ENCODE peak calls at places on chromosomes 1 and 21, in four cellular contexts. S is HepG2, K is GM12878, L is K562. F is an unnamed sample.

GRCh38 chr1:116504308-116505156 is 66.3 kb downstream of the CD58 start:
- DNase-seq in S (no peak), K (peak), L (peak), F (no peak)

GRCh38 chr1:15698201-15698600 is 14.1 kb downstream of the PLEKHM2 start:
- DNase-seq in S (no peak), K (no peak), L (no peak), F (no peak)

GRCh38 chr21:25465263-25465662 is 142.0 kb downstream of the MRPL39 start:
- DNase-seq in S (no peak), K (no peak), L (no peak), F (no peak)

GRCh38 chr1:155272466-155273133 is 704 bp downstream of the CLK2 start:
- DNase-seq in S (peak), K (no peak), L (no peak), F (no peak)

GRCh38 chr1:190475394-190476250 is 2.0 kb downstream of the BRINP3 start:
- DNase-seq in S (no peak), K (no peak), L (no peak), F (peak)

GRCh38 chr21:44391345-44392091 is 38.1 kb downstream of the TRPM2 start:
- DNase-seq in S (no peak), K (no peak), L (no peak), F (no peak)

GRCh38 chr1:184910005-184910404 is 64.3 kb downstream of the NIBAN1 start:
- DNase-seq in S (no peak), K (no peak), L (no peak), F (no peak)

GRCh38 chr1:242139437-242139836 is 140.5 kb upstream of the MAP1LC3C start:
- DNase-seq in S (no peak), K (peak), L (no peak), F (no peak)

GRCh38 chr1:29236743-29236992 is 346 bp downstream of the PTPRU start:
- DNase-seq in S (no peak), K (no peak), L (no peak), F (no peak)

GRCh38 chr21:16193758-16194606 is 464.2 kb downstream of the USP25 start:
- DNase-seq in S (no peak), K (no peak), L (no peak), F (peak)

GRCh38 chr1:216562383-216562782 is 139.1 kb upstream of the USH2A start:
- DNase-seq in S (no peak), K (no peak), L (no peak), F (peak)

GRCh38 chr1:188669715-188670114 is 1807.9 kb downstream of the BRINP3 start:
- DNase-seq in S (no peak), K (no peak), L (no peak), F (no peak)

GRCh38 chr1:27523666-27524020 is 33.7 kb upstream of the WASF2 start:
- DNase-seq in S (no peak), K (no peak), L (no peak), F (no peak)

GRCh38 chr21:40404319-40404906 is 442.5 kb downstream of the DSCAM start:
- DNase-seq in S (no peak), K (no peak), L (no peak), F (no peak)

GRCh38 chr21:43333301-43334062 is 93.4 kb downstream of the SIK1 start:
- DNase-seq in S (peak), K (no peak), L (no peak), F (peak)

GRCh38 chr1:174191255-174191906 is 32.1 kb downstream of the RABGAP1L start:
- DNase-seq in S (no peak), K (no peak), L (no peak), F (no peak)

GRCh38 chr1:215529111-215529510 is 38.0 kb upstream of the KCTD3 start:
- DNase-seq in S (no peak), K (no peak), L (no peak), F (no peak)

GRCh38 chr1:182739545-182739944 is 50.0 kb upstream of the NPL start:
- DNase-seq in S (peak), K (no peak), L (peak), F (peak)

GRCh38 chr1:179828554-179829110 is 49.0 kb downstream of the TOR1AIP2 start:
- DNase-seq in S (no peak), K (no peak), L (no peak), F (no peak)

GRCh38 chr1:81670286-81670685 is 130.4 kb upstream of the ADGRL2 start:
- DNase-seq in S (no peak), K (no peak), L (no peak), F (no peak)

GRCh38 chr1:12511516-12512468 is 106.2 kb downstream of the DHRS3 start:
- DNase-seq in S (no peak), K (no peak), L (no peak), F (no peak)

GRCh38 chr1:30905403-30905802 is 3.2 kb downstream of the SDC3 start:
- DNase-seq in S (no peak), K (no peak), L (no peak), F (no peak)

GRCh38 chr1:206514821-206515387 is 7.6 kb downstream of the RASSF5 start:
- DNase-seq in S (no peak), K (no peak), L (no peak), F (no peak)

GRCh38 chr1:166511754-166512153 is 327.5 kb upstream of the POGK start:
- DNase-seq in S (no peak), K (no peak), L (no peak), F (no peak)

GRCh38 chr1:204190212-204191211 is 5.8 kb downstream of the KISS1 start:
- DNase-seq in S (peak), K (no peak), L (peak), F (peak)

DNA sequence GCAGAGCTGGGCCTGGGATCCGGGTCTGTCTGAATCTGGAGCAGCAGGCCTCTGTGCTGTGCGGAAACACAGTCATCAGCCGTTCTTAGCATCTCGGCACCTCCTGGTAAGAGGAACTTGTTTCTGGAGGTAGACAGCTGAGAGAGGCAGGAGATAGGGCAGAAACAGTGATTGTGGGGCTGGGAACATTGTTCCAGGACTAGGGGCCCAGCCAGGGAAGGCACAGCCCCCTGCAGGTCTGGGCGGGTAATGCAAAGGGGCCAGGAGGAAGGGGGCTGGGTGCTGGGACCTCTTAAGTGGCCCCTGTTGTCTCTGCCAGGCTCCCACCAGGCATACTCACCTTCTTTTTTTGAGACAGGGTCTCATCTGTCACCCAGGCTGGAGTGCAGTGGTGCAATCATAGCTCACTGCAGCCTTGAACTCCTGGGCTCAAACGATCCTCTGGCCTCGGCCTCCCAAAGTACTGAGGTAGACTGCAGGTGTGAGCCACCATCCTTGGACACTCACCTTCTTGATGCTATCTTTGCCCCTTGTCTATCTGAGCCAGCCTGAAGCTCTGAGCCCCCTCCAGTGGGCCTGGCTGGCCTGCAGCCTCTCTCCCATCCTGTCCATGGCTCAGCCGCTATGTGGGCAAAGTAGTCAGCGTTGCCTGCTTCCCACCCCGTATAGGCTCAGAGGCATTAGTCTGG is 134.3 kb upstream of the ZBTB40 start:
- DNase-seq in S (no peak), K (no peak), L (peak), F (peak)
- TF ChIP-seq CBFB in S (no peak), K (no peak), L (no peak), F (no peak)

DNA sequence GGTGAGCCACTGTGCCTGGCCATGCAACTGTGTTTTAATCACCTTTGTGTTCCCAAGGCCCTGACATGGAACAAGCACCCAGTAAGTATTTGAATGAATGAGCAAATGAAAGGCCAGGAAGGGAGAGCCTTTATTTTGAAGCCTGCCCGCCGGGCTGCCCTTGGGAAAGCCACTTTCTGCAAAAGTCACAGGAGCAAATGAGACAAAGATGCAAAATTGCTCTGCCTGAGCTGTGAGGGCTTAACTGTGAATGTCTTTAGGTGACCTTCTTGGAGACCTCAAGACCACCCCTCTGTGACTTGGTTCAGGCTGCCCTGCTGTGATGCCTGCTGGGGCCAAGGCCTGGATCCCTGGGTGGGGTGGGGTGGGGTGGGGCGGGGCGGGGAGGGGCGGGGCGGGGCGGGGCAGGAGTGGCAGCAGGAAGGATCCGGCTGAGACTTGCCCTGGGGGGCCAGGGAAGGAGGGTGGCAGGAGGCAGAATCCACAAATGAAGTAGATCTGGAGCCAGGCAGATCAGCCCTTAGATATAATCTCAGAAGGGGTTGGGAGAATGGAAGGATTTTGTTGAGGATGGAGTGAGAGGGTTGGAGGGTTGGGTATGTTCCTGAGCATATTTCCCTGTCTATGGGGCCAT is 54.0 kb downstream of the RUNX3 start:
- DNase-seq in S (no peak), K (no peak), L (no peak), F (no peak)
- TF ChIP-seq CBFB in S (no peak), K (no peak), L (no peak), F (no peak)

DNA sequence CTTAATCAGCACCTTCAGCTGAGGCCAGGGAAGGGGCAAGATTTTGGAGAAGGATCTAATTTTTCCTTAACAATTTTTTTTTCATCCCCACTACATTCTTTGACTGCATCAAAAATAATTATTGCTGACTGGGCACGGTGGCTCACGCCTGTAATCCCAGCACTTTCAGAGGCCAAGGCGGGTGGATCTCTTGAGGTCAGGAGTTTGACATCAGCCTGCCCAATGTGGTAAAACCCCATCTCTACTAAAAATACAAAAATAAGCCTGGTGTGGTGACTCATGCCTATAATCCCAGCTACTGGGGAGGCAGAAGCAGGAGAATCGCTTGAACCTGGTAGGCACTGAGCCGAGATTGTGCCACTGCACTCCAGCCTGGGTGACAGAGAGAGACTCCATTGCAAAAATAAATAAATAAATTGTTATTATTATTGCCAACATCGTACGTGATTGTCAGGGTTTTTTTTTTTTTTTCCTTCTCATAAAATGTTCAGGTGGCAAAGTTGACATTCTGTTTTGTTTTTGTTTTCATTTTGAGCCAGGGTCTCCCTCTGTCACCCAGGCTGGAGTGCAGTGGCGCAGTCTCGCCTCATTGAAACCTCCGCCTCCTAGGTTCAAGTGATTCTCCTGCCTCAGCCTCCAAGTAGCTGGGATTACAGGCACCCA is 37.3 kb upstream of the MORC3 start:
- DNase-seq in S (no peak), K (no peak), L (no peak), F (no peak)
- TF ChIP-seq CBFB in S (no peak), K (no peak), L (no peak), F (no peak)

DNA sequence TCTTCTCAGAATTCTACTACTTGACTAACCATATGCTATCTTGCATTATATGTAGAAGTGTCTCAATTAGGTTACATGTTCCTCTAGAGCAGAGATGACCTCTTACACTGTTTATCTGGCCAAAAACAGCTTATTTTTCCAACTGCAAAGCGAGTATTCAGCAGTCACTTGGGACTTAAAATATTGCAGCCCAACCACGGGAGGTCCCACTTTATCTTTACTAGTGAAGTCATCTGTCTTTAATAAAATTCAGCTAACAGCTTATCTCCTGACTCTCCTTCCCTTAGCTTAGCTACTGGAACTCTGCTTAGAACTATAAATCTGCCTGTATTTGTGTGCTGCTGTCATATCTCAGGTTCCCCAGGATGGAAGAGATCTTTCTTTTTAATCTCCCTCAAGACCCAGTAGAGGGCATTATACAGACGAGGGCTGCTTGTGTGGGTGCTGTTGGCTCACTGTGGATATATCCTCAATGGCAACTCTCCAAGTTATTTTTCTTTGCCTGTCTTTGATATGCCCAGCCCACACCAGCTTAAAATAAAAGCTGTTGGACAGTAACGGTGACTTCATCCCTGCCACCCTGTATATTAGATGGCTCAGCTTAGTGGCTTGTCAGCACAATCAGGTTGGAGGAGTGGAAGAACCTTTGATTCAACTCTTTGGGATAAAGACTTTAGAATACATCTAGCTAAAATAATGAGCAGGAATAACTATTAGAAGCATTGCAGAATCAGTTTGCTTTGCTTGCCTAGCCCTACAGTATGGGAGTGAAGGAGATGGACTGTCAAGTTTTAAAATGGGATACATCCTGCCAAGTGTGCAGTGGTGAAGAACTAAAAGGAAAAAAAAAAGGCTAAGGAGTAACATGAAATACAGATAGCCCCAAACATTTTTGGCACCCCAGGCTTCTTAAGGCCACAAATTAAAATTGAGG is 9.6 kb downstream of the ENSA start:
- DNase-seq in S (no peak), K (no peak), L (no peak), F (no peak)
- TF ChIP-seq CBFB in S (no peak), K (no peak), L (no peak), F (no peak)

GRCh38 chr1:77830946-77831345 is 51.5 kb downstream of the MIGA1 start:
- DNase-seq in S (no peak), K (no peak), L (no peak), F (no peak)
- TF ChIP-seq CBFB in S (no peak), K (no peak), L (no peak), F (no peak)

DNA sequence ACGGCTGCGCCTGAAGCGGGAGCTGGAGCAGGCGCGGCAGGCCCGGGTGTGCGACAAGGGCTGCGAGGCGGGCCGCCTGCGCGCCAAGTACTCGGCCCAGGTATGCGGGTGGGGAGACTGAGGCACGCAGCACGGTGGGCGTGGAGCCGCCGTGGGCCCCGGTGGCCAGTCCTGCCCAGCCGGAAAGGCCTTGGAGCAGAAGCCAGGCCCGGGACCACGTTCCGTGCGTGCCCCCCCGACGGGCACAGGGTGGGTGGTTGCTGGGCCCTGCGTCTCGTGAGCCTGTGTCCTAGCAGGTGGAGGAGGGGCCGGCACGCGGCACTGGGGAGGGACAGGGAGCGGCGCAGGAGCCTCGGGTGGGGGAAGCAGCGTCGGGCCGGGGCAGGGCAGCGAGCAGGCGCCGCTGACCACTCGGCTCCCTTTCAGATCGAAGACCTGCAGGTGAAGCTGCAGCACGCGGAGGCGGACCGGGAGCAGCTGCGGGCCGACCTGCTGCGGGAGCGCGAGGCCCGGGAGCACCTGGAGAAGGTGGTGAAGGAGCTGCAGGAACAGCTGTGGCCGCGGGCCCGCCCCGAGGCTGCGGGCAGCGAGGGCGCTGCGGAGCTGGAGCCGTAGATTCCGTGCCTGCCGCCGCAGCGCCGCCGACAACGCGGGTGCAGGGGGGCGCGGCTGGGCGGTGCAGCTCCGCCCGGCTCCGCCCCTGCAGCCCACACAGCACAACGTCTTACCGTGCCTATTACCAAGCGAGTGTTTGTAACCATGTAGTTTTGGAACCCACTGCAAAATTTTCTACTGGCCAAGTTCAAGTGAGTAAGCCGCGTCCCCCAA is 78.2 kb downstream of the SKI start:
- DNase-seq in S (no peak), K (no peak), L (no peak), F (peak)
- TF ChIP-seq CBFB in S (no peak), K (no peak), L (no peak), F (no peak)